ENCODE peak calls at places on chromosomes 6 and 20, in nine cellular contexts. B is heart left ventricle, Q is testis, P is adrenal gland, H is breast epithelium, X is ovary, L is esophagus squamous epithelium, M is Peyer's patch, W is sigmoid colon. D is an unnamed sample.

GRCh38 chr20:19952392-19952791 is 64.8 kb upstream of the NAA20 start:
- DNase-seq in B (no peak), W (no peak), Q (no peak), M (no peak), L (no peak), P (no peak), X (no peak), H (no peak), D (no peak)

GRCh38 chr20:53900380-53900999 is 169.9 kb downstream of the BCAS1 start:
- DNase-seq in H (no peak), X (no peak), B (no peak), M (no peak), W (no peak), Q (no peak), P (no peak), L (no peak), D (no peak)

GRCh38 chr20:30168025-30168799 is 1089.3 kb upstream of the DEFB115 start:
- DNase-seq in B (peak; percentile 9), L (no peak), X (no peak), H (no peak), Q (peak; percentile 65), W (peak; percentile 62), M (no peak), P (peak; percentile 16), D (no peak)

GRCh38 chr6:2127484-2127911 is 117.9 kb downstream of the GMDS start:
- DNase-seq in L (no peak), X (no peak), H (no peak), M (peak; percentile 59), W (peak; percentile 66), P (peak; percentile 46), B (peak; percentile 51), Q (peak; percentile 38), D (peak; percentile 31)

GRCh38 chr6:33822575-33823395 is 19.0 kb upstream of the MLN start:
- DNase-seq in P (peak; percentile 9), M (no peak), X (no peak), Q (no peak), B (no peak), H (no peak), W (no peak), L (no peak), D (no peak)

GRCh38 chr20:22288957-22289356 is 295.4 kb downstream of the FOXA2 start:
- DNase-seq in L (no peak), X (no peak), B (no peak), H (no peak), Q (no peak), P (no peak), M (no peak), W (no peak), D (no peak)

GRCh38 chr6:84553527-84553926 is 210.9 kb downstream of the TBX18 start:
- DNase-seq in B (no peak), X (no peak), H (no peak), P (no peak), W (no peak), L (no peak), Q (no peak), M (no peak), D (no peak)

GRCh38 chr6:31479933-31480535 is 17.9 kb upstream of the MICB start:
- DNase-seq in P (no peak), H (no peak), B (no peak), W (peak; percentile 49), X (no peak), L (no peak), Q (no peak), M (no peak), D (no peak)

GRCh38 chr6:151900897-151901485 is 93.5 kb downstream of the ESR1 start:
- DNase-seq in M (no peak), B (no peak), X (no peak), H (peak; percentile 29), L (no peak), P (no peak), W (no peak), Q (no peak), D (no peak)

GRCh38 chr20:33933469-33933909 is 60.2 kb upstream of the RALY start:
- DNase-seq in Q (peak; percentile 63), P (peak; percentile 84), B (peak; percentile 61), H (peak; percentile 71), M (peak; percentile 20), W (peak; percentile 91), L (no peak), X (peak; percentile 24), D (peak; percentile 59)

GRCh38 chr6:88244721-88245120 is 78.6 kb upstream of the CNR1 start:
- DNase-seq in P (no peak), W (no peak), Q (no peak), L (no peak), H (no peak), M (no peak), B (no peak), X (no peak), D (no peak)

GRCh38 chr6:127564761-127565160 is 12.2 kb upstream of the C6orf58 start:
- DNase-seq in M (no peak), L (no peak), X (no peak), H (no peak), B (no peak), W (no peak), Q (no peak), P (no peak), D (no peak)

DNA sequence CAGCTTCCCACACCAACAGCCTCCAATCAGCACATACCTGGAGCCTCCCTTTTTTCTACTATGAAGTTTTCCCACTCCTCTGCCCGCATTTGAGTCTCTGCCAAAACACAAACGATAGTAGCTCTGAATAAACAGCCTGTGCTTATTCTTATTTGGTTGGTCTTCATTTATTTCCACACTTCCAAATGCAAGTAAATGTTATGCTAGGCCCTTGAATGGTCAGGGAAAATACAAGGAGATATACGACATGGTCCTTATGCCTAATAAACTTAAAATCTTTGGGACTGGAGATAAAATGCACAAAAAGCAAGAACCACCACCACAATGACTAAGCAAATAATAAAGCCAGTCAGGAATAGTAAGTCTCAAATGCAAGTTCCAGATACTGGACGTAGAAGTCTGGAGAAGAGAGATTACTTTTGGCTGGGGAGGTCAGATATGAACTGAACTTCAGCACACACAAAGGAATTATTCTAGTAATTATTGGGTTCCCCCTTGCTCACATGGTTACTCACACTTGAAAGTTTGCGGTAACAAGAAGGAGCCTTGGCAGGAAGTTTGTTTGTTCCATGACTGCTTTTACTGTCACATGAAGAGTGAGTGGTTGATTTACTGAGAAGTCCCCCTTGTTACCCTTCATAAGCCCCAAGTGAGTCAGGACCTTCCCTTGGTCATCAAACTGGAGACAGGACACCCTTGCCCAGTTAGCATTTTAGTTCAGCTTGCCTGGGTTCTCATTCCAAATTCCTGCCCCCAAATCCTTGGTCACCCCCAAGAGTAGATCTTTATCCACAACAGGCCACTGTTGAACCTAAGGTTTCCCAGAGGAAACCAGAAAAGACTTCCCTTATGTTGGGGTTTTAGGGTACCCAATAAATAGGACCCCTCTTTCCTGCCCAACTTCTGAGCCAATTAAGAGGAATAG is 511.2 kb upstream of the JARID2 start:
- DNase-seq in X (no peak), L (no peak), W (no peak), P (peak; percentile 32), B (no peak), M (peak; percentile 31), H (no peak), Q (no peak), D (no peak)
- TF ChIP-seq POLR2A in X (no peak), L (no peak), W (no peak), P (no peak), B (no peak), M (no peak), H (no peak), Q (no peak), D (no peak)

GRCh38 chr20:45329497-45330319 is 18.5 kb downstream of the SDC4 start:
- DNase-seq in M (no peak), Q (no peak), H (no peak), P (no peak), X (no peak), L (no peak), B (no peak), W (no peak), D (no peak)
- TF ChIP-seq CTCF in M (no peak), Q (no peak), H (no peak), P (no peak), X (no peak), L (no peak), B (no peak), W (no peak), D (no peak)

GRCh38 chr6:160791459-160791858 is 89.4 kb downstream of the PLG start:
- DNase-seq in B (no peak), W (no peak), Q (no peak), L (no peak), H (no peak), P (no peak), X (no peak), M (no peak), D (no peak)

GRCh38 chr6:160789263-160790027 is 87.4 kb downstream of the PLG start:
- DNase-seq in L (no peak), B (no peak), X (no peak), P (no peak), Q (no peak), M (no peak), H (no peak), W (no peak), D (no peak)

GRCh38 chr6:160788806-160789205 is 86.8 kb downstream of the PLG start:
- DNase-seq in M (no peak), X (no peak), W (no peak), P (no peak), B (no peak), Q (no peak), H (no peak), L (no peak), D (no peak)

GRCh38 chr6:160791981-160792418 is 90.0 kb downstream of the PLG start:
- DNase-seq in P (no peak), H (no peak), W (no peak), B (no peak), X (no peak), L (no peak), Q (no peak), M (no peak), D (no peak)

GRCh38 chr6:160790028-160790792 is 88.2 kb downstream of the PLG start:
- DNase-seq in W (no peak), Q (no peak), L (no peak), P (peak; percentile 5), X (no peak), M (no peak), H (no peak), B (no peak), D (no peak)
- H3K4me3 ChIP-seq in W (no peak overlapping the region), Q (no peak overlapping the region), L (peak overlapping the region; percentile 31), P (no peak overlapping the region), X (no peak overlapping the region), M (no peak overlapping the region), H (peak overlapping the region; percentile 18), B (no peak overlapping the region), D (no peak overlapping the region)

GRCh38 chr6:81753709-81754678 is 1.5 kb upstream of the TENT5A start:
- DNase-seq in X (peak; percentile 91), M (peak; percentile 83), W (peak; percentile 95), L (peak; percentile 19), B (peak; percentile 87), H (peak; percentile 71), Q (peak; percentile 91), P (peak; percentile 90), D (peak; percentile 89)

GRCh38 chr6:81751388-81752083 is 945 bp downstream of the TENT5A start:
- DNase-seq in W (peak; percentile 85), M (peak; percentile 43), B (peak; percentile 57), H (peak; percentile 28), P (peak; percentile 72), X (peak; percentile 70), L (peak; percentile 12), Q (peak; percentile 71), D (peak; percentile 62)

GRCh38 chr6:81752084-81752968 is at the start of gene TENT5A:
- DNase-seq in L (peak; percentile 42), H (peak; percentile 92), W (peak; percentile 98), B (peak; percentile 94), M (peak; percentile 89), X (peak; percentile 96), Q (peak; percentile 97), P (peak; percentile 94), D (peak; percentile 95)

GRCh38 chr6:81754906-81755305 is 2.4 kb upstream of the TENT5A start:
- DNase-seq in X (no peak), W (no peak), Q (no peak), P (no peak), M (no peak), B (no peak), H (no peak), L (no peak), D (no peak)

GRCh38 chr6:81752969-81753708 is 658 bp upstream of the TENT5A start:
- DNase-seq in X (peak; percentile 96), Q (peak; percentile 94), B (peak; percentile 93), M (peak; percentile 80), P (peak; percentile 95), L (peak; percentile 30), H (peak; percentile 74), W (peak; percentile 97), D (peak; percentile 93)
- TF ChIP-seq POLR2A in X (peak; percentile 94), Q (peak; percentile 69), B (peak; percentile 92), M (peak; percentile 90), P (peak; percentile 93), L (no peak), H (peak; percentile 40), W (peak; percentile 68), D (peak; percentile 79)